ENCODE peak calls at places on chromosomes 16 and 17, in nine cellular contexts. One of them, this sample, is unnamed.

GRCh38 chr16:67278773-67279295 is 498 bp upstream of the PLEKHG4 start:
- DNase-seq in NCI-H1092 treated with DMSO at 0.1 percent for 48 hours: peak; percentile 44
- DNase-seq in AG04450: no peak
- DNase-seq in GM12878: no peak
- DNase-seq in WTC11: peak; percentile 59
- DNase-seq in activated gamma-delta T cell treated with Interleukin-2 at 50 U/mL for 16 hours: peak; percentile 29
- DNase-seq in iPS DF 19.7: no peak
- DNase-seq in Daoy: peak; percentile 66
- DNase-seq in right lobe of liver: no peak
- DNase-seq in this sample: peak; percentile 18

GRCh38 chr16:81421536-81421935 is 23.1 kb upstream of the CMIP start:
- DNase-seq in NCI-H1092 treated with DMSO at 0.1 percent for 48 hours: no peak
- DNase-seq in AG04450: no peak
- DNase-seq in GM12878: no peak
- DNase-seq in WTC11: no peak
- DNase-seq in activated gamma-delta T cell treated with Interleukin-2 at 50 U/mL for 16 hours: no peak
- DNase-seq in iPS DF 19.7: no peak
- DNase-seq in Daoy: no peak
- DNase-seq in right lobe of liver: no peak
- DNase-seq in this sample: no peak

GRCh38 chr16:10405386-10405939 is 19.6 kb downstream of the ATF7IP2 start:
- DNase-seq in NCI-H1092 treated with DMSO at 0.1 percent for 48 hours: no peak
- DNase-seq in AG04450: no peak
- DNase-seq in GM12878: no peak
- DNase-seq in WTC11: no peak
- DNase-seq in activated gamma-delta T cell treated with Interleukin-2 at 50 U/mL for 16 hours: no peak
- DNase-seq in iPS DF 19.7: no peak
- DNase-seq in Daoy: peak; percentile 41
- DNase-seq in right lobe of liver: no peak
- DNase-seq in this sample: no peak

GRCh38 chr17:1541367-1541904 is 21.2 kb downstream of the PITPNA start:
- DNase-seq in NCI-H1092 treated with DMSO at 0.1 percent for 48 hours: no peak
- DNase-seq in AG04450: no peak
- DNase-seq in GM12878: no peak
- DNase-seq in WTC11: no peak
- DNase-seq in activated gamma-delta T cell treated with Interleukin-2 at 50 U/mL for 16 hours: no peak
- DNase-seq in iPS DF 19.7: no peak
- DNase-seq in Daoy: no peak
- DNase-seq in right lobe of liver: no peak
- DNase-seq in this sample: no peak

GRCh38 chr16:11356573-11357331 is 11.5 kb downstream of the RMI2 start:
- DNase-seq in NCI-H1092 treated with DMSO at 0.1 percent for 48 hours: peak; percentile 19
- DNase-seq in AG04450: no peak
- DNase-seq in GM12878: no peak
- DNase-seq in WTC11: peak; percentile 80
- DNase-seq in activated gamma-delta T cell treated with Interleukin-2 at 50 U/mL for 16 hours: peak; percentile 55
- DNase-seq in iPS DF 19.7: no peak
- DNase-seq in Daoy: peak; percentile 66
- DNase-seq in right lobe of liver: peak; percentile 81
- DNase-seq in this sample: no peak

GRCh38 chr17:59846391-59847165 is 46.2 kb downstream of the TUBD1 start:
- DNase-seq in NCI-H1092 treated with DMSO at 0.1 percent for 48 hours: peak; percentile 29
- DNase-seq in AG04450: peak; percentile 84
- DNase-seq in GM12878: peak; percentile 91
- DNase-seq in WTC11: no peak
- DNase-seq in activated gamma-delta T cell treated with Interleukin-2 at 50 U/mL for 16 hours: no peak
- DNase-seq in iPS DF 19.7: no peak
- DNase-seq in Daoy: peak; percentile 93
- DNase-seq in right lobe of liver: no peak
- DNase-seq in this sample: no peak

GRCh38 chr16:4666537-4667202 is 26.7 kb upstream of the NUDT16L1 start:
- DNase-seq in NCI-H1092 treated with DMSO at 0.1 percent for 48 hours: no peak
- DNase-seq in AG04450: no peak
- DNase-seq in GM12878: no peak
- DNase-seq in WTC11: no peak
- DNase-seq in activated gamma-delta T cell treated with Interleukin-2 at 50 U/mL for 16 hours: no peak
- DNase-seq in iPS DF 19.7: no peak
- DNase-seq in Daoy: no peak
- DNase-seq in right lobe of liver: peak; percentile 48
- DNase-seq in this sample: no peak

GRCh38 chr16:66898207-66898606 is 17.9 kb downstream of the PDP2 start:
- DNase-seq in NCI-H1092 treated with DMSO at 0.1 percent for 48 hours: no peak
- DNase-seq in AG04450: no peak
- DNase-seq in GM12878: no peak
- DNase-seq in WTC11: no peak
- DNase-seq in activated gamma-delta T cell treated with Interleukin-2 at 50 U/mL for 16 hours: no peak
- DNase-seq in iPS DF 19.7: no peak
- DNase-seq in Daoy: no peak
- DNase-seq in right lobe of liver: no peak
- DNase-seq in this sample: no peak

GRCh38 chr16:50096791-50097190 is 31.0 kb downstream of the HEATR3 start:
- DNase-seq in NCI-H1092 treated with DMSO at 0.1 percent for 48 hours: no peak
- DNase-seq in AG04450: peak; percentile 24
- DNase-seq in GM12878: no peak
- DNase-seq in WTC11: no peak
- DNase-seq in activated gamma-delta T cell treated with Interleukin-2 at 50 U/mL for 16 hours: no peak
- DNase-seq in iPS DF 19.7: no peak
- DNase-seq in Daoy: peak; percentile 37
- DNase-seq in right lobe of liver: no peak
- DNase-seq in this sample: no peak

GRCh38 chr17:63430223-63430622 is 15.9 kb downstream of the CYB561 start:
- DNase-seq in NCI-H1092 treated with DMSO at 0.1 percent for 48 hours: no peak
- DNase-seq in AG04450: no peak
- DNase-seq in GM12878: no peak
- DNase-seq in WTC11: no peak
- DNase-seq in activated gamma-delta T cell treated with Interleukin-2 at 50 U/mL for 16 hours: no peak
- DNase-seq in iPS DF 19.7: no peak
- DNase-seq in Daoy: no peak
- DNase-seq in right lobe of liver: no peak
- DNase-seq in this sample: no peak

GRCh38 chr17:72456026-72456569 is 335.3 kb downstream of the SOX9 start:
- DNase-seq in NCI-H1092 treated with DMSO at 0.1 percent for 48 hours: no peak
- DNase-seq in AG04450: no peak
- DNase-seq in GM12878: no peak
- DNase-seq in WTC11: no peak
- DNase-seq in activated gamma-delta T cell treated with Interleukin-2 at 50 U/mL for 16 hours: no peak
- DNase-seq in iPS DF 19.7: no peak
- DNase-seq in Daoy: peak; percentile 75
- DNase-seq in right lobe of liver: no peak
- DNase-seq in this sample: no peak

GRCh38 chr16:71205482-71206131 is 24.9 kb downstream of the HYDIN start:
- DNase-seq in NCI-H1092 treated with DMSO at 0.1 percent for 48 hours: peak; percentile 18
- DNase-seq in AG04450: no peak
- DNase-seq in GM12878: no peak
- DNase-seq in WTC11: no peak
- DNase-seq in activated gamma-delta T cell treated with Interleukin-2 at 50 U/mL for 16 hours: no peak
- DNase-seq in iPS DF 19.7: no peak
- DNase-seq in Daoy: no peak
- DNase-seq in right lobe of liver: peak; percentile 79
- DNase-seq in this sample: no peak

GRCh38 chr17:80793421-80793820 is 198.2 kb upstream of the CHMP6 start:
- DNase-seq in NCI-H1092 treated with DMSO at 0.1 percent for 48 hours: no peak
- DNase-seq in AG04450: no peak
- DNase-seq in GM12878: no peak
- DNase-seq in WTC11: no peak
- DNase-seq in activated gamma-delta T cell treated with Interleukin-2 at 50 U/mL for 16 hours: no peak
- DNase-seq in iPS DF 19.7: no peak
- DNase-seq in Daoy: no peak
- DNase-seq in right lobe of liver: peak; percentile 36
- DNase-seq in this sample: no peak

GRCh38 chr16:11796227-11797165 is 562 bp downstream of the ZC3H7A start:
- DNase-seq in NCI-H1092 treated with DMSO at 0.1 percent for 48 hours: no peak
- DNase-seq in AG04450: no peak
- DNase-seq in GM12878: no peak
- DNase-seq in WTC11: peak; percentile 54
- DNase-seq in activated gamma-delta T cell treated with Interleukin-2 at 50 U/mL for 16 hours: no peak
- DNase-seq in iPS DF 19.7: no peak
- DNase-seq in Daoy: peak; percentile 37
- DNase-seq in right lobe of liver: peak; percentile 79
- DNase-seq in this sample: no peak

GRCh38 chr17:40818733-40819527 is 3.5 kb downstream of the KRT10 start:
- DNase-seq in NCI-H1092 treated with DMSO at 0.1 percent for 48 hours: peak; percentile 76
- DNase-seq in AG04450: peak; percentile 30
- DNase-seq in GM12878: no peak
- DNase-seq in WTC11: peak; percentile 71
- DNase-seq in activated gamma-delta T cell treated with Interleukin-2 at 50 U/mL for 16 hours: peak; percentile 81
- DNase-seq in iPS DF 19.7: no peak
- DNase-seq in Daoy: peak; percentile 95
- DNase-seq in right lobe of liver: peak; percentile 83
- DNase-seq in this sample: peak; percentile 71

GRCh38 chr16:84603115-84603816 is 14.6 kb downstream of the COTL1 start:
- DNase-seq in NCI-H1092 treated with DMSO at 0.1 percent for 48 hours: peak; percentile 29
- DNase-seq in AG04450: peak; percentile 89
- DNase-seq in GM12878: no peak
- DNase-seq in WTC11: no peak
- DNase-seq in activated gamma-delta T cell treated with Interleukin-2 at 50 U/mL for 16 hours: no peak
- DNase-seq in iPS DF 19.7: no peak
- DNase-seq in Daoy: peak; percentile 92
- DNase-seq in right lobe of liver: no peak
- DNase-seq in this sample: peak; percentile 34

GRCh38 chr16:65510850-65511249 is 389.0 kb upstream of the CDH11 start:
- DNase-seq in NCI-H1092 treated with DMSO at 0.1 percent for 48 hours: no peak
- DNase-seq in AG04450: no peak
- DNase-seq in GM12878: no peak
- DNase-seq in WTC11: no peak
- DNase-seq in activated gamma-delta T cell treated with Interleukin-2 at 50 U/mL for 16 hours: no peak
- DNase-seq in iPS DF 19.7: no peak
- DNase-seq in Daoy: peak; percentile 81
- DNase-seq in right lobe of liver: no peak
- DNase-seq in this sample: no peak

GRCh38 chr17:7929158-7930029 is at the start of gene KCNAB3:
- DNase-seq in NCI-H1092 treated with DMSO at 0.1 percent for 48 hours: peak; percentile 69
- DNase-seq in AG04450: no peak
- DNase-seq in GM12878: no peak
- DNase-seq in WTC11: peak; percentile 87
- DNase-seq in activated gamma-delta T cell treated with Interleukin-2 at 50 U/mL for 16 hours: no peak
- DNase-seq in iPS DF 19.7: no peak
- DNase-seq in Daoy: peak; percentile 82
- DNase-seq in right lobe of liver: no peak
- DNase-seq in this sample: peak; percentile 93

GRCh38 chr17:78759203-78759968 is 22.7 kb downstream of the CYTH1 start:
- DNase-seq in NCI-H1092 treated with DMSO at 0.1 percent for 48 hours: peak; percentile 85
- DNase-seq in AG04450: no peak
- DNase-seq in GM12878: no peak
- DNase-seq in WTC11: no peak
- DNase-seq in activated gamma-delta T cell treated with Interleukin-2 at 50 U/mL for 16 hours: peak; percentile 74
- DNase-seq in iPS DF 19.7: no peak
- DNase-seq in Daoy: peak; percentile 64
- DNase-seq in right lobe of liver: no peak
- DNase-seq in this sample: no peak

GRCh38 chr16:73047221-73047535 is 750 bp downstream of the ZFHX3 start:
- DNase-seq in NCI-H1092 treated with DMSO at 0.1 percent for 48 hours: no peak
- DNase-seq in AG04450: no peak
- DNase-seq in GM12878: no peak
- DNase-seq in WTC11: no peak
- DNase-seq in activated gamma-delta T cell treated with Interleukin-2 at 50 U/mL for 16 hours: no peak
- DNase-seq in iPS DF 19.7: no peak
- DNase-seq in Daoy: no peak
- DNase-seq in right lobe of liver: no peak
- DNase-seq in this sample: no peak

GRCh38 chr17:77507116-77507885 is 366.5 kb downstream of the SEC14L1 start:
- DNase-seq in NCI-H1092 treated with DMSO at 0.1 percent for 48 hours: no peak
- DNase-seq in AG04450: no peak
- DNase-seq in GM12878: no peak
- DNase-seq in WTC11: peak; percentile 27
- DNase-seq in activated gamma-delta T cell treated with Interleukin-2 at 50 U/mL for 16 hours: no peak
- DNase-seq in iPS DF 19.7: no peak
- DNase-seq in Daoy: no peak
- DNase-seq in right lobe of liver: no peak
- DNase-seq in this sample: no peak

GRCh38 chr17:1344521-1344920 is 55.5 kb downstream of the YWHAE start:
- DNase-seq in NCI-H1092 treated with DMSO at 0.1 percent for 48 hours: no peak
- DNase-seq in AG04450: no peak
- DNase-seq in GM12878: no peak
- DNase-seq in WTC11: no peak
- DNase-seq in activated gamma-delta T cell treated with Interleukin-2 at 50 U/mL for 16 hours: no peak
- DNase-seq in iPS DF 19.7: no peak
- DNase-seq in Daoy: no peak
- DNase-seq in right lobe of liver: no peak
- DNase-seq in this sample: no peak

GRCh38 chr17:66542183-66542966 is 240.0 kb downstream of the PRKCA start:
- DNase-seq in NCI-H1092 treated with DMSO at 0.1 percent for 48 hours: no peak
- DNase-seq in AG04450: no peak
- DNase-seq in GM12878: peak; percentile 62
- DNase-seq in WTC11: no peak
- DNase-seq in activated gamma-delta T cell treated with Interleukin-2 at 50 U/mL for 16 hours: no peak
- DNase-seq in iPS DF 19.7: no peak
- DNase-seq in Daoy: peak; percentile 85
- DNase-seq in right lobe of liver: no peak
- DNase-seq in this sample: peak; percentile 71

This sample was measured in COLO829.